ENCODE peak calls at places on chromosomes 16 and 17, in four cellular contexts. W is GM12878, Q is IMR-90, P is K562. E is an unnamed sample.

GRCh38 chr17:47279062-47279801 is 25.6 kb downstream of the ITGB3 start:
- DNase-seq in P (peak), W (peak), Q (peak), E (peak)

GRCh38 chr17:37818689-37819088 is 73.8 kb upstream of the HNF1B start:
- DNase-seq in P (no peak), W (no peak), Q (peak), E (no peak)

GRCh38 chr17:51164911-51165679 is 1.1 kb upstream of the NME2 start:
- DNase-seq in Q (no peak), P (no peak), W (no peak), E (no peak)

GRCh38 chr17:61461967-61462733 is 9.9 kb downstream of the TBX4 start:
- DNase-seq in W (no peak), Q (no peak), P (peak), E (no peak)

GRCh38 chr16:27792486-27793275 is 242.7 kb downstream of the KATNIP start:
- DNase-seq in W (no peak), Q (no peak), P (no peak), E (no peak)

GRCh38 chr17:49995055-49995738 is at the start of gene DLX3:
- DNase-seq in Q (peak), P (no peak), W (no peak), E (peak)

GRCh38 chr17:66966529-66967418 is 2.3 kb downstream of the CACNG4 start:
- DNase-seq in P (no peak), Q (no peak), W (no peak), E (no peak)

GRCh38 chr17:28811594-28812135 is 30.9 kb downstream of the FAM222B start:
- DNase-seq in Q (peak), W (no peak), P (peak), E (peak)

GRCh38 chr17:47188266-47188665 is 829 bp downstream of the CDC27 start:
- DNase-seq in P (no peak), W (no peak), Q (peak), E (peak)

GRCh38 chr16:81265658-81266451 is 27.4 kb downstream of the BCO1 start:
- DNase-seq in P (no peak), W (no peak), Q (peak), E (no peak)

GRCh38 chr16:79367822-79368221 is 232.7 kb downstream of the MAF start:
- DNase-seq in W (no peak), P (no peak), Q (no peak), E (no peak)

GRCh38 chr17:43846221-43846712 is 709 bp upstream of the CD300LG start:
- DNase-seq in W (no peak), P (peak), Q (peak), E (peak)

GRCh38 chr17:43848601-43849000 is 1.6 kb downstream of the CD300LG start:
- DNase-seq in P (no peak), Q (no peak), W (no peak), E (no peak)

GRCh38 chr17:43845772-43846171 is 1.2 kb upstream of the CD300LG start:
- DNase-seq in Q (no peak), P (no peak), W (no peak), E (no peak)

GRCh38 chr17:43849116-43849515 is 2.1 kb downstream of the CD300LG start:
- DNase-seq in P (no peak), Q (no peak), W (no peak), E (no peak)

GRCh38 chr17:43846963-43847369 is at the start of gene CD300LG:
- DNase-seq in P (no peak), W (no peak), Q (no peak), E (no peak)
- H2AFZ ChIP-seq in P (peak), W (no peak), Q (peak), E (no peak)

GRCh38 chr16:85998868-85999729 is 100.1 kb downstream of the IRF8 start:
- DNase-seq in Q (no peak), W (no peak), P (no peak), E (no peak)
- H3K9ac ChIP-seq in Q (no peak), W (peak), P (no peak), E (no peak)

DNA sequence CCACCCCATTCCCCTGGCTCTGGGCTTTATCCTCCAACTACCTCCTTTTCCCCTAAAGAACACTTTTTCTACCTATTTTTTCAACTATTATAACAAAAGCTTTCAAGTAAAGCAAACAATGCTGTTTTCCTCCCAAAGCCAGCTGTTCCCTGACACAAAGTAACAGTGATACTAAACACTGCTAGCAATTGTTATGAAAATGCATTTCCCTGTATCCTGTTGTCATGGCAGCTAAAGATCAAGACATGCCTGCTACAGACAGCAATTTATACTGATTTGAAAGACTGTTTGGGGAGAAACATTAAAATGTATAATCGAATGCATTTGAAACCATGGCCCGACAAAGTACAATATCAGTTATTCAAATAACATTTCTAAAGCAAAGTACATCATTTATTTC is 89.2 kb downstream of the CHD9NB start:
- DNase-seq in Q (no peak), W (no peak), P (no peak), E (no peak)
- TF ChIP-seq FOS in Q (no peak), W (no peak), P (no peak), E (no peak)

GRCh38 chr16:56964243-56965148 is 2.7 kb downstream of the CETP start:
- DNase-seq in P (peak), Q (peak), W (no peak), E (peak)
- H2AFZ ChIP-seq in P (peak), Q (peak), W (peak), E (peak)

DNA sequence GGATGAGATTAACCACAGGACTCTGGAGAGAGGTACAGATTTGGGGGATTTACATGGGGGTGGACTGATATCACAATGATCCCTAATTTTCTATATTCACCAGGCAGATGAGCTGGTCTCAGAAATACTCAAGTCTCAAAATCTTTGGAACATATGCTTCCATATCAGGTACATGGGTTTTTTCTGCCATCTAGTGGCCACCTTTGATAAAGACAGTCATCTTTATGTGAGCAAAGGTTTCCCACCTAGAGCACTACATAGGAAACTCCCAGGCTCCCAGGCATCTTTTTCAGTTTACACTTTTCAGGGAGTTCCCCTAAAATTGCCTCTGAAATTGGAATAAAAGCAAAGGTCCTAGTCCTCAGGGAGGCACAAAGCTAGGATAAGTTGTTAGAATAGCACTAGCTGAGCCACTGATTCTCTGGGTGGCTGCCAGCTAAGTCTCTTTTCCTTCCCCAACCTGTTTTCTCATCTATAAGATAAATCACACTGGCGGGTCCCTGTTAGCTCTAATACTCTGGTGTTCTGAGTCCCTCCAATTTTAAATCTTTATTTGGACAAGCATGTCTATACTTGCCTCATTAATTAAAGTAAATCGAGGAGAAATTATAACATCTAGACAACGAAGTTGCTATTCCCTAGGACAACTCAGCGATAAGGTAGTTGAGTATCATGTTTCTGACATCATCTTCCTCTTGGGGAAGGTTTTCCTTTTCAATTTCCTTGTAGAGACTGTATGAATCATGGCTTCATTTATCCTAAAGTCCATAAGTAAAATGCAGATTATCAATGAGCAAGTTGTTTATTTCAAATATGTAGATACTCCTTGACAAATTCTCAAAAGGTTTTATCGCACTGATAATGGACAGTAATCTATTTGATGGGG is 19.0 kb upstream of the MON1B start:
- DNase-seq in Q (peak), P (peak), W (no peak), E (peak)
- H3K9ac ChIP-seq in Q (no peak), P (no peak), W (no peak), E (no peak)